ENCODE peak calls at places on chromosome 3, in nine cellular contexts. One of them, this sample, is unnamed.

GRCh38 chr3:113552851-113553250 is 20.5 kb downstream of the SIDT1 start:
- DNase-seq in GM23248: no peak
- DNase-seq in vagina: no peak
- DNase-seq in mammary epithelial cell: no peak
- DNase-seq in HCT116: no peak
- DNase-seq in uterus: no peak
- DNase-seq in AG04450: no peak
- DNase-seq in A549: no peak
- DNase-seq in heart left ventricle: no peak
- DNase-seq in this sample: no peak

GRCh38 chr3:70994644-70995043 is 588.9 kb downstream of the FOXP1 start:
- DNase-seq in HCT116: no peak
- DNase-seq in A549: no peak
- DNase-seq in GM23248: no peak
- DNase-seq in uterus: no peak
- DNase-seq in AG04450: no peak
- DNase-seq in heart left ventricle: no peak
- DNase-seq in vagina: no peak
- DNase-seq in mammary epithelial cell: no peak
- DNase-seq in this sample: no peak

GRCh38 chr3:42270561-42270960 is 4.6 kb upstream of the CCK start:
- DNase-seq in heart left ventricle: no peak
- DNase-seq in AG04450: no peak
- DNase-seq in A549: no peak
- DNase-seq in vagina: no peak
- DNase-seq in HCT116: no peak
- DNase-seq in mammary epithelial cell: no peak
- DNase-seq in uterus: no peak
- DNase-seq in GM23248: no peak
- DNase-seq in this sample: no peak

GRCh38 chr3:94299741-94300140 is 236.9 kb downstream of the NSUN3 start:
- DNase-seq in mammary epithelial cell: no peak
- DNase-seq in uterus: no peak
- DNase-seq in A549: no peak
- DNase-seq in vagina: no peak
- DNase-seq in heart left ventricle: no peak
- DNase-seq in HCT116: no peak
- DNase-seq in AG04450: no peak
- DNase-seq in GM23248: no peak
- DNase-seq in this sample: no peak

GRCh38 chr3:73637042-73637441 is 12.3 kb upstream of the PDZRN3 start:
- DNase-seq in A549: no peak
- DNase-seq in HCT116: no peak
- DNase-seq in uterus: no peak
- DNase-seq in AG04450: no peak
- DNase-seq in GM23248: peak
- DNase-seq in vagina: no peak
- DNase-seq in mammary epithelial cell: no peak
- DNase-seq in heart left ventricle: no peak
- DNase-seq in this sample: no peak

GRCh38 chr3:43870844-43871626 is 180.3 kb downstream of the ABHD5 start:
- DNase-seq in HCT116: no peak
- DNase-seq in A549: no peak
- DNase-seq in GM23248: no peak
- DNase-seq in mammary epithelial cell: peak
- DNase-seq in vagina: no peak
- DNase-seq in uterus: no peak
- DNase-seq in AG04450: no peak
- DNase-seq in heart left ventricle: no peak
- DNase-seq in this sample: no peak

GRCh38 chr3:160437083-160437455 is 12.5 kb downstream of the TRIM59 start:
- DNase-seq in HCT116: no peak
- DNase-seq in vagina: no peak
- DNase-seq in mammary epithelial cell: no peak
- DNase-seq in uterus: no peak
- DNase-seq in A549: no peak
- DNase-seq in GM23248: no peak
- DNase-seq in AG04450: no peak
- DNase-seq in heart left ventricle: no peak
- DNase-seq in this sample: no peak

GRCh38 chr3:28066020-28066419 is 175.4 kb upstream of the CMC1 start:
- DNase-seq in A549: no peak
- DNase-seq in HCT116: no peak
- DNase-seq in AG04450: no peak
- DNase-seq in mammary epithelial cell: no peak
- DNase-seq in uterus: no peak
- DNase-seq in vagina: no peak
- DNase-seq in GM23248: no peak
- DNase-seq in heart left ventricle: no peak
- DNase-seq in this sample: no peak

GRCh38 chr3:172071780-172072179 is 32.4 kb downstream of the FNDC3B start:
- DNase-seq in vagina: no peak
- DNase-seq in AG04450: no peak
- DNase-seq in GM23248: no peak
- DNase-seq in HCT116: no peak
- DNase-seq in heart left ventricle: no peak
- DNase-seq in A549: no peak
- DNase-seq in mammary epithelial cell: no peak
- DNase-seq in uterus: no peak
- DNase-seq in this sample: no peak

GRCh38 chr3:103136621-103137020 is 701.8 kb downstream of the ZPLD1 start:
- DNase-seq in GM23248: no peak
- DNase-seq in AG04450: no peak
- DNase-seq in HCT116: no peak
- DNase-seq in mammary epithelial cell: no peak
- DNase-seq in A549: no peak
- DNase-seq in vagina: no peak
- DNase-seq in uterus: no peak
- DNase-seq in heart left ventricle: no peak
- DNase-seq in this sample: no peak

GRCh38 chr3:28286595-28286994 is 45.2 kb downstream of the CMC1 start:
- DNase-seq in heart left ventricle: no peak
- DNase-seq in vagina: no peak
- DNase-seq in uterus: no peak
- DNase-seq in AG04450: no peak
- DNase-seq in GM23248: peak
- DNase-seq in mammary epithelial cell: peak
- DNase-seq in HCT116: peak
- DNase-seq in A549: peak
- DNase-seq in this sample: no peak

GRCh38 chr3:116394365-116394764 is 50.9 kb downstream of the LSAMP start:
- DNase-seq in vagina: no peak
- DNase-seq in heart left ventricle: no peak
- DNase-seq in AG04450: no peak
- DNase-seq in uterus: no peak
- DNase-seq in GM23248: peak
- DNase-seq in mammary epithelial cell: no peak
- DNase-seq in A549: no peak
- DNase-seq in HCT116: no peak
- DNase-seq in this sample: no peak

GRCh38 chr3:12967751-12968209 is 105.4 kb downstream of the IQSEC1 start:
- DNase-seq in uterus: peak
- DNase-seq in GM23248: peak
- DNase-seq in HCT116: peak
- DNase-seq in mammary epithelial cell: peak
- DNase-seq in heart left ventricle: peak
- DNase-seq in AG04450: peak
- DNase-seq in A549: peak
- DNase-seq in vagina: no peak
- DNase-seq in this sample: no peak

GRCh38 chr3:54630111-54630623 is 297.7 kb downstream of the LRTM1 start:
- DNase-seq in vagina: no peak
- DNase-seq in AG04450: no peak
- DNase-seq in heart left ventricle: no peak
- DNase-seq in mammary epithelial cell: peak
- DNase-seq in GM23248: no peak
- DNase-seq in HCT116: no peak
- DNase-seq in uterus: no peak
- DNase-seq in A549: no peak
- DNase-seq in this sample: no peak
- H3K27ac ChIP-seq in vagina: no peak
- H3K27ac ChIP-seq in AG04450: no peak
- H3K27ac ChIP-seq in heart left ventricle: no peak
- H3K27ac ChIP-seq in mammary epithelial cell: no peak
- H3K27ac ChIP-seq in GM23248: no peak
- H3K27ac ChIP-seq in HCT116: no peak
- H3K27ac ChIP-seq in uterus: no peak
- H3K27ac ChIP-seq in A549: no peak
- H3K27ac ChIP-seq in this sample: no peak

GRCh38 chr3:85254738-85255137 is 295.9 kb downstream of the CADM2 start:
- DNase-seq in heart left ventricle: no peak
- DNase-seq in uterus: no peak
- DNase-seq in AG04450: no peak
- DNase-seq in GM23248: no peak
- DNase-seq in mammary epithelial cell: no peak
- DNase-seq in A549: no peak
- DNase-seq in vagina: no peak
- DNase-seq in HCT116: no peak
- DNase-seq in this sample: no peak

GRCh38 chr3:85251766-85252165 is 293.0 kb downstream of the CADM2 start:
- DNase-seq in A549: no peak
- DNase-seq in mammary epithelial cell: no peak
- DNase-seq in heart left ventricle: no peak
- DNase-seq in GM23248: no peak
- DNase-seq in HCT116: no peak
- DNase-seq in uterus: no peak
- DNase-seq in vagina: no peak
- DNase-seq in AG04450: no peak
- DNase-seq in this sample: no peak

GRCh38 chr3:85252686-85253085 is 293.9 kb downstream of the CADM2 start:
- DNase-seq in vagina: no peak
- DNase-seq in AG04450: no peak
- DNase-seq in mammary epithelial cell: no peak
- DNase-seq in uterus: no peak
- DNase-seq in heart left ventricle: no peak
- DNase-seq in A549: no peak
- DNase-seq in HCT116: no peak
- DNase-seq in GM23248: no peak
- DNase-seq in this sample: no peak

GRCh38 chr3:85259748-85260147 is 301.0 kb downstream of the CADM2 start:
- DNase-seq in vagina: no peak
- DNase-seq in HCT116: no peak
- DNase-seq in heart left ventricle: no peak
- DNase-seq in mammary epithelial cell: no peak
- DNase-seq in A549: no peak
- DNase-seq in uterus: no peak
- DNase-seq in AG04450: no peak
- DNase-seq in GM23248: no peak
- DNase-seq in this sample: peak

GRCh38 chr3:85255954-85256353 is 297.2 kb downstream of the CADM2 start:
- DNase-seq in A549: no peak
- DNase-seq in vagina: no peak
- DNase-seq in uterus: no peak
- DNase-seq in GM23248: no peak
- DNase-seq in mammary epithelial cell: no peak
- DNase-seq in HCT116: no peak
- DNase-seq in AG04450: no peak
- DNase-seq in heart left ventricle: no peak
- DNase-seq in this sample: no peak
- H3K27ac ChIP-seq in A549: no peak
- H3K27ac ChIP-seq in vagina: no peak
- H3K27ac ChIP-seq in uterus: no peak
- H3K27ac ChIP-seq in GM23248: no peak
- H3K27ac ChIP-seq in mammary epithelial cell: no peak
- H3K27ac ChIP-seq in HCT116: no peak
- H3K27ac ChIP-seq in AG04450: no peak
- H3K27ac ChIP-seq in heart left ventricle: no peak
- H3K27ac ChIP-seq in this sample: no peak

GRCh38 chr3:124816206-124816605 is 71.0 kb downstream of the ITGB5 start:
- DNase-seq in mammary epithelial cell: no peak
- DNase-seq in GM23248: no peak
- DNase-seq in vagina: no peak
- DNase-seq in uterus: no peak
- DNase-seq in AG04450: no peak
- DNase-seq in heart left ventricle: no peak
- DNase-seq in HCT116: no peak
- DNase-seq in A549: no peak
- DNase-seq in this sample: no peak
- H3K27ac ChIP-seq in mammary epithelial cell: no peak
- H3K27ac ChIP-seq in GM23248: no peak
- H3K27ac ChIP-seq in vagina: peak
- H3K27ac ChIP-seq in uterus: no peak
- H3K27ac ChIP-seq in AG04450: no peak
- H3K27ac ChIP-seq in heart left ventricle: no peak
- H3K27ac ChIP-seq in HCT116: no peak
- H3K27ac ChIP-seq in A549: peak
- H3K27ac ChIP-seq in this sample: no peak

GRCh38 chr3:30228302-30228631 is 378.1 kb upstream of the TGFBR2 start:
- DNase-seq in GM23248: no peak
- DNase-seq in mammary epithelial cell: no peak
- DNase-seq in heart left ventricle: no peak
- DNase-seq in vagina: no peak
- DNase-seq in A549: no peak
- DNase-seq in AG04450: no peak
- DNase-seq in HCT116: no peak
- DNase-seq in uterus: no peak
- DNase-seq in this sample: no peak
- H3K27ac ChIP-seq in GM23248: peak
- H3K27ac ChIP-seq in mammary epithelial cell: peak
- H3K27ac ChIP-seq in heart left ventricle: peak
- H3K27ac ChIP-seq in vagina: peak
- H3K27ac ChIP-seq in A549: peak
- H3K27ac ChIP-seq in AG04450: peak
- H3K27ac ChIP-seq in HCT116: peak
- H3K27ac ChIP-seq in uterus: peak
- H3K27ac ChIP-seq in this sample: no peak

GRCh38 chr3:136898954-136899353 is 36.9 kb downstream of the NCK1 start:
- DNase-seq in AG04450: no peak
- DNase-seq in GM23248: no peak
- DNase-seq in uterus: no peak
- DNase-seq in heart left ventricle: no peak
- DNase-seq in A549: no peak
- DNase-seq in vagina: no peak
- DNase-seq in mammary epithelial cell: no peak
- DNase-seq in HCT116: no peak
- DNase-seq in this sample: no peak
- H3K27ac ChIP-seq in AG04450: no peak
- H3K27ac ChIP-seq in GM23248: no peak
- H3K27ac ChIP-seq in uterus: peak
- H3K27ac ChIP-seq in heart left ventricle: no peak
- H3K27ac ChIP-seq in A549: no peak
- H3K27ac ChIP-seq in vagina: no peak
- H3K27ac ChIP-seq in mammary epithelial cell: no peak
- H3K27ac ChIP-seq in HCT116: no peak
- H3K27ac ChIP-seq in this sample: no peak

DNA sequence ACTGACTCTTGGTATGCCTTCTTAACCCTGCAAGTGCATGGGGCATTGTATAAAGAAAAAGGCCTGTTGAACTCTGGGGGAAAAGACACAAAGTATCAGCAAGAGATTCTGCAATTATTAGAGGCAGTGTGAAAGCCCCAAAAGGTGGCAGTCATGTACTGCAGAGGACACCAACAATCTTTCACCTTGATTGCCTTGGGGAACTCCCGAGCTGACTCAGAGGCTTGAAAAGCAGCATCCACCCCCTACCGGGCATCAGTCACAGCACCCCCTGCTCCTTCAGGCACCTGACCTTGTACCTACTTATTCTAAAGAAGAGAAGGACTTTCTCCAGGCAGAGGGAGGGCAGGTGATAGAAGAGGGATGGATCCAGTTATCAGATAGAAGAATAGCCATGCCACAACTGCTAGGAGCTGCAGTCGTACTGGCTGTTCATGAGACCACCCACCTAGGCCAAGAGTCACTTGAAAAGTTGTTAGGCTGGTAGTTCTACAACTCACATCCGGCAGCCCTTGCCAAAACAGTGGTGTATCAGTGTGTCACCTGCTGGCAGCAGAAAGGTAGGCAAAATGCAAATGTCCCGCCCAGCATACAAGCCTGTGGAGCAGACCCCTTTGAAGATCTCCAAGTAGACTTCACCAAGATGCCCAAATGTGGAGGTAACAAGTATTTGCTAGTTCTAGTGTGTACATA is 241.6 kb upstream of the CNTN6 start:
- DNase-seq in mammary epithelial cell: peak
- DNase-seq in GM23248: no peak
- DNase-seq in heart left ventricle: no peak
- DNase-seq in uterus: no peak
- DNase-seq in HCT116: no peak
- DNase-seq in AG04450: no peak
- DNase-seq in A549: no peak
- DNase-seq in vagina: no peak
- DNase-seq in this sample: peak
- H3K27ac ChIP-seq in mammary epithelial cell: no peak
- H3K27ac ChIP-seq in GM23248: no peak
- H3K27ac ChIP-seq in heart left ventricle: no peak
- H3K27ac ChIP-seq in uterus: no peak
- H3K27ac ChIP-seq in HCT116: no peak
- H3K27ac ChIP-seq in AG04450: no peak
- H3K27ac ChIP-seq in A549: no peak
- H3K27ac ChIP-seq in vagina: no peak
- H3K27ac ChIP-seq in this sample: no peak